ENCODE peak calls at places on chromosome 2, in six cellular contexts. Z is bronchial epithelial cell, P is NB4, L is spleen, J is A549, B is Panc1. D is an unnamed sample.
A peak's percentile ranks its signal among the peaks of the same experiment; 100 is the strongest.

GRCh38 chr2:8448822-8449577 is 232.9 kb upstream of the ID2 start:
- DNase-seq in J (no peak), P (no peak), Z (no peak), L (no peak), B (no peak), D (no peak)

GRCh38 chr2:171523339-171523931 is 1.2 kb downstream of the CYBRD1 start:
- DNase-seq in P (peak; percentile 93), J (peak; percentile 46), L (peak; percentile 87), Z (peak; percentile 33), B (no peak), D (peak; percentile 81)

GRCh38 chr2:239689985-239690384 is 289.2 kb upstream of the HDAC4 start:
- DNase-seq in L (no peak), P (no peak), J (no peak), Z (no peak), B (no peak), D (no peak)

GRCh38 chr2:15809504-15809903 is 130.8 kb upstream of the MYCN start:
- DNase-seq in B (no peak), Z (no peak), P (no peak), L (no peak), J (no peak), D (no peak)

GRCh38 chr2:217370391-217370790 is 510.5 kb upstream of the TNP1 start:
- DNase-seq in Z (peak; percentile 99), P (peak; percentile 87), J (no peak), B (no peak), L (no peak), D (peak; percentile 44)

GRCh38 chr2:162073776-162074578 is at the start of gene DPP4:
- DNase-seq in J (peak; percentile 32), Z (no peak), B (no peak), P (peak; percentile 16), L (peak; percentile 87), D (no peak)

GRCh38 chr2:209908511-209908910 is 93.9 kb upstream of the RPE start:
- DNase-seq in J (no peak), Z (no peak), P (no peak), B (no peak), L (no peak), D (no peak)

GRCh38 chr2:212034841-212035585 is 503.6 kb downstream of the ERBB4 start:
- DNase-seq in L (no peak), Z (no peak), P (no peak), J (no peak), B (no peak), D (no peak)

GRCh38 chr2:176098366-176099158 is 1.0 kb upstream of the HOXD12 start:
- DNase-seq in P (peak; percentile 65), Z (no peak), J (no peak), B (no peak), L (no peak), D (no peak)

GRCh38 chr2:6937582-6937981 is 20.4 kb downstream of the RNF144A start:
- DNase-seq in P (no peak), Z (no peak), B (no peak), L (no peak), J (no peak), D (no peak)

GRCh38 chr2:223528036-223528435 is 74.1 kb downstream of the SCG2 start:
- DNase-seq in B (no peak), J (no peak), L (no peak), P (no peak), Z (no peak), D (peak; percentile 63)

GRCh38 chr2:189409136-189409535 is 32.1 kb upstream of the WDR75 start:
- DNase-seq in J (no peak), B (no peak), L (no peak), P (no peak), Z (no peak), D (no peak)

GRCh38 chr2:231929961-231930600 is 3.9 kb upstream of the NPPC start:
- DNase-seq in B (no peak), J (peak; percentile 43), P (peak; percentile 59), L (peak; percentile 64), Z (no peak), D (no peak)

GRCh38 chr2:46872876-46873631 is 42.6 kb downstream of the MCFD2 start:
- DNase-seq in P (no peak), Z (no peak), J (no peak), B (no peak), L (no peak), D (no peak)

GRCh38 chr2:226117506-226118065 is 682.0 kb downstream of the IRS1 start:
- DNase-seq in J (no peak), P (no peak), B (no peak), L (no peak), Z (no peak), D (no peak)

GRCh38 chr2:226121339-226121738 is 678.3 kb downstream of the IRS1 start:
- DNase-seq in L (no peak), Z (no peak), J (no peak), B (no peak), P (no peak), D (peak; percentile 68)

GRCh38 chr2:226116346-226116745 is 683.3 kb downstream of the IRS1 start:
- DNase-seq in L (no peak), J (no peak), B (no peak), Z (no peak), P (no peak), D (no peak)

GRCh38 chr2:226115832-226116200 is 683.8 kb downstream of the IRS1 start:
- DNase-seq in J (no peak), P (no peak), B (no peak), Z (no peak), L (no peak), D (no peak)

GRCh38 chr2:226118471-226119429 is 680.9 kb downstream of the IRS1 start:
- DNase-seq in Z (peak; percentile 98), P (peak; percentile 98), J (peak; percentile 22), B (peak; percentile 82), L (no peak), D (peak; percentile 89)
- H3K4me3 ChIP-seq in Z (no peak overlapping the region), P (peak overlapping the region; percentile 46), J (peak overlapping the region; percentile 7), B (peak overlapping the region; percentile 30), L (no peak overlapping the region), D (no peak overlapping the region)

DNA sequence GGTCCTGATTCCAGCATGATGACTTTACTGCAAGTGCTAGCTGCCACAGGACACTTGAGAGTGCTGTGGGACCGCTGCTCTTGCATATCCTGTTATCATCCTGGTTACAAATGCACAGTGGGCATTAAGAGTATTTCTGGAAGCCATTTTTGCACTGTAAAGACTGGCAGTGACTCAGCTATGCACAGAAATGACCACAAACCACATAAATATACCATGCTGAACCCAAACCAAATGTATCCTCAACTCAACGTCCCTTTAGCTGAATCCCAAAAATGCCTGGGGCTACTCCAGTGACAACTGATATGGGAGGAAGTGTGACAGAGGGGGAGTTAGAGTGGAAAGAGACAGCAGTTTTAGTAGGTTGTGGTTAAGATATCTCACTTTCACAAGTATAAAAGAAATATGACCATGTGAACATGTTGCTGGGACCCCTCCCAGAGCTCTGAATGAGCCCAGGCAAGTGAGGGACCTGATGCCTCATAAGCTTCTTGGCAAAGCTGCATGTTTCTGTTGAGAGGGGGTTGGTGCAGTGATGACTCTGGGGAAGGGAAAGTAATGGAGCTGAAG is 37.3 kb downstream of the RHBDD1 start:
- DNase-seq in B (no peak), P (peak; percentile 90), L (no peak), J (no peak), Z (no peak), D (peak; percentile 38)
- TF ChIP-seq CTCF in B (no peak), P (no peak), L (no peak), J (no peak), Z (no peak), D (peak; percentile 15)

DNA sequence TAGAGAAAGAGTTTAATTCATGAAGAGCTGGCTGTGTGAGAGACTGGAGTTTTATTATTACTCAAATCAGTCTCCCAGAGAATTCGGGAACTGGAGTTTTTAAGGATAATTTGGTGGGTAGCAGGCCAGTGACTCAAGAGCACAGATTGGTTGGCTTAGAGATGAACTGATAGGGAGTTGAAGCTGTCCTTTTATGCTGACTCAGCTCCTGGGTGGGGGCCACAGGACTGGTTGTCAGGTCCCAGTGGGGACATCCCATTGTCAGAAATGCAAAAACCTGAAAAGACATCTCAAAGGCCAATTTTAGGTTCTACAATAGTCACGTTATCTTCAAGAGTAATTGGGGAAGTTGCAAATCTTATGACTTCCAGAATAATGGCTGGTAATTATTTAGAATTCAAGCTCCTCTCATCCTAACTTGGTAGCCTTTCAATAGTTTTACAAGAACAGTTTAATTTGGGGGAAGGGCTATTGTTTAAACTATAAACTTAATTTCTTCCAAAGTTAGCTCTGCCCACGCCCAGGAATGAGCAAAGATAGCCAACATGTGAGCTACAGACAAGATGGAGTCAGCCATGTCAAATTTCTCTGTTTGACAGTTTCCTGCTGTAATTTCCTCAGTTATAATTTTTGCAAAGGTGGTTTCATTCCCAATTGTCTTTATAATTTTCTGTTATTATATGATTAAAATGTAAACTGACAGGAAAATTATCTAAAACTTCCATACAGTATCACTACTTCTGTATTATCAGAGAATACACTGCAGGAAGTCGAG is 149.4 kb upstream of the SLC39A10 start:
- DNase-seq in J (no peak), B (no peak), L (no peak), P (no peak), Z (no peak), D (no peak)
- H3K4me3 ChIP-seq in J (no peak overlapping the region), B (no peak overlapping the region), L (no peak overlapping the region), P (no peak overlapping the region), Z (no peak overlapping the region), D (no peak overlapping the region)

DNA sequence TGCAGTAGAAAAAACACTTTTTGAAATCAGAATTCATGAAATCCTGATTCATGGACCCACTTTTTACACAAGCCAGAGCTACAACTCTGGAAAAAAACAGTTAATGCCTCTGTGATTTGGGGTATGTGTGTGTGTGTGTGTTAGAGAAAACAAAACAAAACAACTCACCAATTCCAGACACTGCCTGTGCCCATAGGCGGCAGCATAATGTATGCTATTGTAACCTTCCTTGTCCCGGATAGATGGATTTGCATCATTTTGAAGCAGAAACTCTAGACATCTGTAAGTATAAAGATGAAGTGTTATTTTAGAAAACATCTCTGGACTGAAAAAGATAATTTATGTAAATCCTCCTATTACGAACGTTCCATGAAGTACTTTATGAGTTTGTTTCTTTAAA is 152.0 kb upstream of the PGAP1 start:
- DNase-seq in P (no peak), Z (no peak), L (no peak), J (no peak), B (no peak), D (no peak)
- TF ChIP-seq CTCF in P (no peak), Z (no peak), L (no peak), J (no peak), B (no peak), D (no peak)

DNA sequence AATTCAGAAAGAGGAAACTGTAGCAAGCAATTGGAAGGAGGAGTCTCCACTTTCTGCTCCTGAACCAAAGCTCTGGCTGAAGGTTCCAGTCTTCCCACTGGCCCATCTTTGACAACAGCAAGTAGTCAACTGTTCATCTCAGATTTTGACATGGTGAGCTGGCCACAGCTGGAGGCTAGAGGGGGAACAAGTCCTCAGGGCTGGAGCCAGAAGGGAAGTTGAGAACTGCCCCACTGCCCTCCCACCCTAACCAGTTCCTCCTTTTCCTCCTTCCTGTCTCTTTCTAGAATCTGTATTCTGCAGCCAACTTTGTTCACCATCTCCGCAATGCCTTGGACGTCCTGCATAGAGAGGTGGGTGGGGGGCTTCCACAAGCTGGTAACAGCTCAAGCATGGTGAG is 105.8 kb downstream of the PLB1 start:
- DNase-seq in Z (no peak), P (peak; percentile 87), B (no peak), J (no peak), L (peak; percentile 77), D (no peak)
- H3K4me3 ChIP-seq in Z (no peak overlapping the region), P (no peak overlapping the region), B (no peak overlapping the region), J (no peak overlapping the region), L (no peak overlapping the region), D (no peak overlapping the region)

DNA sequence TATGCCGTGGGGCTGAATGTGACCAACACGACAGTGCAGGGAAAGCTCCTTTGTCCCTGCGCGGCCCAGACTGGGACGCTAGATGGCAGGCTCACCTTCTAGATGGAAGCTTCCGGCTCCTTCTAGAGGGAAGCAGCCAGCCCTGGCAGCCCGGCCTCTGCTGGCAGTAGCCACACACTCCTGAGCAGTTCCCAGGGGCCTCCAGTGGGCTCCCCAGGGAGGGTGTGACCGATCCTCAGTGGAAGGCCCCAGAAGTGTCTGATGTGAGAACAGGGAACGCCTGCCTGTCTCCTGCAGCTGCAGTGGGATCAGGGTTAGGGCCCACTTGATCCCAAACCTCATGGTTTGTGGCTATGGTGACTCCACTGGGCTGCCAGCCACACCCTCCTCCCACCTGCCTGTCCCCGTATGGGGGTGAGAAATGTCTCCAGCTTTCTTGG is 48.5 kb upstream of the LRPPRC start:
- DNase-seq in Z (peak; percentile 57), L (peak; percentile 92), P (peak; percentile 92), B (peak; percentile 68), J (peak; percentile 91), D (peak; percentile 82)
- TF ChIP-seq CTCF in Z (peak; percentile 96), L (peak; percentile 81), P (peak; percentile 97), B (peak; percentile 92), J (peak; percentile 98), D (peak; percentile 96)